ENCODE peak calls at places on chromosomes 13 and 19, in nine cellular contexts. One of them, this sample, is unnamed.

GRCh38 chr19:37963190-37963947 is 56.4 kb downstream of the SIPA1L3 start:
- DNase-seq in heart right ventricle: no peak
- DNase-seq in Caco-2: peak; percentile 34
- DNase-seq in body of pancreas: no peak
- DNase-seq in endodermal cell: no peak
- DNase-seq in WERI-Rb-1: peak; percentile 59
- DNase-seq in A673: no peak
- DNase-seq in lower lobe of right lung: no peak
- DNase-seq in fibroblast of lung: peak; percentile 93
- DNase-seq in this sample: no peak

GRCh38 chr19:12946092-12946845 is 607 bp downstream of the RAD23A start:
- DNase-seq in heart right ventricle: peak; percentile 68
- DNase-seq in Caco-2: peak; percentile 84
- DNase-seq in body of pancreas: peak; percentile 69
- DNase-seq in endodermal cell: peak; percentile 96
- DNase-seq in WERI-Rb-1: peak; percentile 54
- DNase-seq in A673: peak; percentile 80
- DNase-seq in lower lobe of right lung: peak; percentile 81
- DNase-seq in fibroblast of lung: peak; percentile 84
- DNase-seq in this sample: peak; percentile 94

GRCh38 chr13:51777921-51778320 is 26.0 kb downstream of the DHRS12 start:
- DNase-seq in heart right ventricle: no peak
- DNase-seq in Caco-2: no peak
- DNase-seq in body of pancreas: peak; percentile 45
- DNase-seq in endodermal cell: no peak
- DNase-seq in WERI-Rb-1: no peak
- DNase-seq in A673: no peak
- DNase-seq in lower lobe of right lung: no peak
- DNase-seq in fibroblast of lung: no peak
- DNase-seq in this sample: no peak

GRCh38 chr19:41591951-41592562 is 16.1 kb downstream of the CEACAM21 start:
- DNase-seq in heart right ventricle: no peak
- DNase-seq in Caco-2: no peak
- DNase-seq in body of pancreas: no peak
- DNase-seq in endodermal cell: no peak
- DNase-seq in WERI-Rb-1: no peak
- DNase-seq in A673: no peak
- DNase-seq in lower lobe of right lung: no peak
- DNase-seq in fibroblast of lung: no peak
- DNase-seq in this sample: no peak

GRCh38 chr19:36573020-36573947 is at the start of gene ZNF529:
- DNase-seq in heart right ventricle: peak; percentile 82
- DNase-seq in Caco-2: peak; percentile 95
- DNase-seq in body of pancreas: peak; percentile 87
- DNase-seq in endodermal cell: peak; percentile 98
- DNase-seq in WERI-Rb-1: peak; percentile 91
- DNase-seq in A673: peak; percentile 91
- DNase-seq in lower lobe of right lung: peak; percentile 90
- DNase-seq in fibroblast of lung: peak; percentile 90
- DNase-seq in this sample: peak; percentile 97

GRCh38 chr19:48401277-48401676 is 7.8 kb downstream of the GRIN2D start:
- DNase-seq in heart right ventricle: no peak
- DNase-seq in Caco-2: no peak
- DNase-seq in body of pancreas: no peak
- DNase-seq in endodermal cell: peak; percentile 68
- DNase-seq in WERI-Rb-1: no peak
- DNase-seq in A673: no peak
- DNase-seq in lower lobe of right lung: no peak
- DNase-seq in fibroblast of lung: no peak
- DNase-seq in this sample: no peak

GRCh38 chr19:49932731-49933131 is 3.4 kb upstream of the NUP62 start:
- DNase-seq in heart right ventricle: no peak
- DNase-seq in Caco-2: no peak
- DNase-seq in body of pancreas: no peak
- DNase-seq in endodermal cell: no peak
- DNase-seq in WERI-Rb-1: no peak
- DNase-seq in A673: no peak
- DNase-seq in lower lobe of right lung: no peak
- DNase-seq in fibroblast of lung: no peak
- DNase-seq in this sample: no peak

GRCh38 chr19:2109278-2109864 is 12.7 kb downstream of the IZUMO4 start:
- DNase-seq in heart right ventricle: no peak
- DNase-seq in Caco-2: no peak
- DNase-seq in body of pancreas: no peak
- DNase-seq in endodermal cell: no peak
- DNase-seq in WERI-Rb-1: no peak
- DNase-seq in A673: no peak
- DNase-seq in lower lobe of right lung: no peak
- DNase-seq in fibroblast of lung: no peak
- DNase-seq in this sample: no peak

GRCh38 chr13:23915308-23915707 is 18.0 kb upstream of the C1QTNF9B start:
- DNase-seq in heart right ventricle: no peak
- DNase-seq in Caco-2: no peak
- DNase-seq in body of pancreas: no peak
- DNase-seq in endodermal cell: no peak
- DNase-seq in WERI-Rb-1: peak; percentile 71
- DNase-seq in A673: no peak
- DNase-seq in lower lobe of right lung: no peak
- DNase-seq in fibroblast of lung: no peak
- DNase-seq in this sample: no peak

GRCh38 chr13:22169473-22169872 is 498.6 kb downstream of the FGF9 start:
- DNase-seq in heart right ventricle: no peak
- DNase-seq in Caco-2: no peak
- DNase-seq in body of pancreas: no peak
- DNase-seq in endodermal cell: peak; percentile 53
- DNase-seq in WERI-Rb-1: no peak
- DNase-seq in A673: no peak
- DNase-seq in lower lobe of right lung: no peak
- DNase-seq in fibroblast of lung: no peak
- DNase-seq in this sample: no peak

GRCh38 chr19:17553256-17553655 is 2.2 kb upstream of the COLGALT1 start:
- DNase-seq in heart right ventricle: peak; percentile 43
- DNase-seq in Caco-2: no peak
- DNase-seq in body of pancreas: no peak
- DNase-seq in endodermal cell: no peak
- DNase-seq in WERI-Rb-1: no peak
- DNase-seq in A673: peak; percentile 97
- DNase-seq in lower lobe of right lung: no peak
- DNase-seq in fibroblast of lung: peak; percentile 92
- DNase-seq in this sample: peak; percentile 15

GRCh38 chr13:45439000-45439399 is 20.8 kb upstream of the SLC25A30 start:
- DNase-seq in heart right ventricle: no peak
- DNase-seq in Caco-2: no peak
- DNase-seq in body of pancreas: no peak
- DNase-seq in endodermal cell: no peak
- DNase-seq in WERI-Rb-1: no peak
- DNase-seq in A673: no peak
- DNase-seq in lower lobe of right lung: no peak
- DNase-seq in fibroblast of lung: no peak
- DNase-seq in this sample: no peak

GRCh38 chr13:39656325-39656677 is 839 bp downstream of the COG6 start:
- DNase-seq in heart right ventricle: no peak
- DNase-seq in Caco-2: no peak
- DNase-seq in body of pancreas: no peak
- DNase-seq in endodermal cell: no peak
- DNase-seq in WERI-Rb-1: no peak
- DNase-seq in A673: no peak
- DNase-seq in lower lobe of right lung: no peak
- DNase-seq in fibroblast of lung: no peak
- DNase-seq in this sample: peak; percentile 4

GRCh38 chr13:40386586-40386985 is 279.9 kb downstream of the FOXO1 start:
- DNase-seq in heart right ventricle: no peak
- DNase-seq in Caco-2: no peak
- DNase-seq in body of pancreas: no peak
- DNase-seq in endodermal cell: no peak
- DNase-seq in WERI-Rb-1: peak; percentile 54
- DNase-seq in A673: no peak
- DNase-seq in lower lobe of right lung: no peak
- DNase-seq in fibroblast of lung: no peak
- DNase-seq in this sample: no peak

GRCh38 chr19:6132482-6132881 is 3.0 kb upstream of the ACSBG2 start:
- DNase-seq in heart right ventricle: no peak
- DNase-seq in Caco-2: no peak
- DNase-seq in body of pancreas: no peak
- DNase-seq in endodermal cell: no peak
- DNase-seq in WERI-Rb-1: no peak
- DNase-seq in A673: no peak
- DNase-seq in lower lobe of right lung: no peak
- DNase-seq in fibroblast of lung: no peak
- DNase-seq in this sample: no peak

DNA sequence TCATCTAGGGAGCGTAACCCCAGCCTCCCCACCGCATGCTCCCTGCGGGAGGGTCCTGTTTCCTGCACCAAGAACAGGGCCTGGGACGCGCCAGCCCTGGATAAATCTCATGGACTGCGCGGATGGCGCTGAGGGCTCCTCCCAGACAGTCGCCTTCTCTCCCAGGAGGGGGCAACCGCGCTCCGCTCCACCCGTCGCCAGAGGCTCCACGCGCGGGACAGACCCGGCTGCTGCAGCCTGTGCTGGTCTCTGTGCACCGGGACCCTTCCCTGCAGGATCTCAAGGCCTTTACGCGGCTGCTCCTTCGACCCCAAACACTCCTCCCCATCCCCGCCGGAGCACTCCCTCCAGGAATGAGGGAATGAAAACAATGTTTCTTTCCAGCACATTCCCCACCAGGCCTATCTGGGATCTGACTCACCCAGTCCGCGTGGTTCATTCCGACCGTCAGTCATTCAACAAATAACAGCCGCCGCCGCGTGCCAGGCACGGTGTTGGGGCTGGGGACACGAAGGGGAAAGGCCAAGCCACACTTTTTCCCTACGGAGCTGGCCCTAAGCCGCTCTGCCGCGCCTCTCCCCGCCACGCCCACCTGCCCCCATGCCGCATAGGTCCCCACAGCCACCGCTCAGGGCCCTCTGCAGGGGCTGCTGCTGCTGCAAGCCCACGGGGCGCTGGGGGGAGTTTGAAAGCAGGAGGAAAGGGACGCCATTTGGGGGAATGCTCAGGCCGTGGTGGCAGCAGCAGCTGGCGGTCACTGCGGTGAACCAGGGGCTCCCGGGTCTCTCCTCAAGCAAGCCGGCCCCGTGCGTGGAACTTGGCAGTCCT is 6.0 kb downstream of the PNMA8B start:
- DNase-seq in heart right ventricle: peak; percentile 64
- DNase-seq in Caco-2: no peak
- DNase-seq in body of pancreas: no peak
- DNase-seq in endodermal cell: peak; percentile 76
- DNase-seq in WERI-Rb-1: no peak
- DNase-seq in A673: no peak
- DNase-seq in lower lobe of right lung: peak; percentile 65
- DNase-seq in fibroblast of lung: peak; percentile 83
- DNase-seq in this sample: peak; percentile 67
- TF ChIP-seq CTCF in heart right ventricle: peak; percentile 54
- TF ChIP-seq CTCF in Caco-2: no peak
- TF ChIP-seq CTCF in body of pancreas: no peak
- TF ChIP-seq CTCF in endodermal cell: peak; percentile 66
- TF ChIP-seq CTCF in WERI-Rb-1: no peak
- TF ChIP-seq CTCF in A673: peak; percentile 33
- TF ChIP-seq CTCF in lower lobe of right lung: peak; percentile 31
- TF ChIP-seq CTCF in fibroblast of lung: peak; percentile 23
- TF ChIP-seq CTCF in this sample: peak; percentile 49

DNA sequence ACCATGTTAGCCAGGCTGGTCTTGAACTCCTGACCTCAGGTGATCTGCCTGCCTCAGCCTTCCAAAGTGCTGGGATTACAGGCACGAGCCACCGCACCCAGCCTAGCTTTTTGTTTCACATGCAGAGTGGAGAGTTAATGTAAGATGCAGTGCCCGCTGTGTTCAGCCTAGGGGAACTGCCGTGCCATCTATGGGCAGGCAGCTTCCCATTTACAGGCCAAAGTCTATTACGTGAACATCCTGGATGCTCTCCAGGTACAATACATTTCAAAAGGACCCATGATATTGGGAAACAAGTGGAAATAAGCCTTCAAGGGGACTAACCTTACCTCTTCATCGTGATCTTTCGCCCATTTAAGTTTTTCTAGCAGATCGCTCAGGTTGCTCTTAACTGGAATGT is 10.1 kb downstream of the POGLUT2 start:
- DNase-seq in heart right ventricle: no peak
- DNase-seq in Caco-2: no peak
- DNase-seq in body of pancreas: no peak
- DNase-seq in endodermal cell: no peak
- DNase-seq in WERI-Rb-1: no peak
- DNase-seq in A673: no peak
- DNase-seq in lower lobe of right lung: no peak
- DNase-seq in fibroblast of lung: no peak
- DNase-seq in this sample: no peak
- H3K4me3 ChIP-seq in heart right ventricle: no peak overlapping the region
- H3K4me3 ChIP-seq in Caco-2: no peak overlapping the region
- H3K4me3 ChIP-seq in body of pancreas: no peak overlapping the region
- H3K4me3 ChIP-seq in endodermal cell: no peak overlapping the region
- H3K4me3 ChIP-seq in WERI-Rb-1: no peak overlapping the region
- H3K4me3 ChIP-seq in A673: no peak overlapping the region
- H3K4me3 ChIP-seq in lower lobe of right lung: no peak overlapping the region
- H3K4me3 ChIP-seq in fibroblast of lung: no peak overlapping the region
- H3K4me3 ChIP-seq in this sample: no peak overlapping the region

DNA sequence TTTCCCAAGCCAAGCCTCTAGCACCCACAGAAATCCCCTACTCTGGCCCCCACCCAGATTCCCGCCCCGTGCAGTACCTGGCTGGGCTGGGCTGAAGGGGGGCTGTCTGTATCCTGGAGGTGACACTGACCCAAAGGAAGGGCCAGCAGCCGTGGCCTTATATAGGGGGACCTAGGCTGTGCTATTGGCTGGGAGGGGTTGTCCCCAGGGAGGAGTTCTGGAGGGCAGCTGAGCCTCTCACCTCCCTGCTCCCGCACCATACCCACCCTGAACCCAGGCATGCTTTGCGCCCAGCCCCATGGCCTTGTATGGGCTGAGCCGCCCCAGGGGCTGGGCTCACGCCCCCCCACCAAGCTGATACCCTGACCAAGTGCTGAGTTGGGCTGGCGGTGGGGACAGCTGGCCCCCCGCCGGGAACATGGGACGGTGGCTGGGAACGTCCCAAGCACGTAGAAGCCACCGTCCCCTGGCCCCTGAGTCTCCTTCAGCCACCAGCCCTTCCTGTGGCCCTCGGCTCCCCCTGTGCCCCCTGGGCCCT is at the start of gene CKM:
- DNase-seq in heart right ventricle: peak; percentile 79
- DNase-seq in Caco-2: no peak
- DNase-seq in body of pancreas: no peak
- DNase-seq in endodermal cell: no peak
- DNase-seq in WERI-Rb-1: no peak
- DNase-seq in A673: no peak
- DNase-seq in lower lobe of right lung: no peak
- DNase-seq in fibroblast of lung: no peak
- DNase-seq in this sample: no peak
- H3K36me3 ChIP-seq in heart right ventricle: no peaks in the 10 kb centered on the region
- H3K36me3 ChIP-seq in Caco-2: no peaks in the 10 kb centered on the region
- H3K36me3 ChIP-seq in body of pancreas: no peaks in the 10 kb centered on the region
- H3K36me3 ChIP-seq in endodermal cell: no peaks in the 10 kb centered on the region
- H3K36me3 ChIP-seq in WERI-Rb-1: no peaks in the 10 kb centered on the region
- H3K36me3 ChIP-seq in A673: no peaks in the 10 kb centered on the region
- H3K36me3 ChIP-seq in lower lobe of right lung: no peaks in the 10 kb centered on the region
- H3K36me3 ChIP-seq in fibroblast of lung: no peaks in the 10 kb centered on the region
- H3K36me3 ChIP-seq in this sample: no peaks in the 10 kb centered on the region

DNA sequence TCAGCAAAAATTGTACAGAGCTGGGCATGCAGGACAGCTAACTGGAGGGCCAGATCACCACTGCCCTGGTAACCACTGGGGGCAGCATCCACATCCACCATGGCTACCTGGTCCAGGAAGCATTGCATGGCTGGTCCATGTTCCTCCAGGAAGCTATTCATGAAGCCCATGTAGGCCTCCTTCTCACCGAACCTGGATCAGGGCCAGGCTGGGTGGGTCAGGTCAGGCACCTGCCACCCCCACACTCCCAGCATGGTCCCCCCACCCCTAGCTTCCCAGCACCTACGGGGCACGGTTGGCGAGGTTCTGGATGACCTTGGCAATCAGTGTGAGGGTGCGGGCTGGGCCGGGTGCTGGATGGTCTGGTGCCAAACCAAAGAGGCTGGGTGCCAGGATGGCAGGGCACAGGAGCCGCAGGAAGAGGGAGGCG is 4.6 kb upstream of the WIZ start:
- DNase-seq in heart right ventricle: no peak
- DNase-seq in Caco-2: no peak
- DNase-seq in body of pancreas: peak; percentile 40
- DNase-seq in endodermal cell: no peak
- DNase-seq in WERI-Rb-1: no peak
- DNase-seq in A673: no peak
- DNase-seq in lower lobe of right lung: no peak
- DNase-seq in fibroblast of lung: no peak
- DNase-seq in this sample: no peak
- TF ChIP-seq CTCF in heart right ventricle: peak; percentile 14
- TF ChIP-seq CTCF in Caco-2: no peak
- TF ChIP-seq CTCF in body of pancreas: no peak
- TF ChIP-seq CTCF in endodermal cell: peak; percentile 64
- TF ChIP-seq CTCF in WERI-Rb-1: peak; percentile 57
- TF ChIP-seq CTCF in A673: no peak
- TF ChIP-seq CTCF in lower lobe of right lung: no peak
- TF ChIP-seq CTCF in fibroblast of lung: no peak
- TF ChIP-seq CTCF in this sample: peak; percentile 32

This sample was measured in neural progenitor cell.